ENCODE peak calls at places on chromosomes 3 and 15, in seven cellular contexts. F is tibial nerve, W is CD14-positive monocyte, O is activated T-cell treated with anti-CD3 and anti-CD28 coated beads for 1 hour, K is fibroblast of mammary gland, D is DMS153, R is left colon. S is an unnamed sample.

GRCh38 chr15:59274126-59274970 is 67.7 kb downstream of the LDHAL6B start:
- DNase-seq in F (no peak), W (no peak), O (no peak), K (peak), D (no peak), R (no peak), S (peak)

GRCh38 chr15:45180201-45180600 is 7.6 kb downstream of the SHF start:
- DNase-seq in F (no peak), W (no peak), O (no peak), K (no peak), D (no peak), R (no peak), S (no peak)

GRCh38 chr3:111534701-111535100 is 7.3 kb upstream of the CD96 start:
- DNase-seq in F (no peak), W (no peak), O (no peak), K (peak), D (no peak), R (no peak), S (no peak)

GRCh38 chr3:37935756-37936666 is 54.6 kb upstream of the VILL start:
- DNase-seq in F (no peak), W (no peak), O (no peak), K (peak), D (no peak), R (no peak), S (no peak)

GRCh38 chr3:78645628-78646310 is 1122.0 kb downstream of the ROBO1 start:
- DNase-seq in F (no peak), W (no peak), O (no peak), K (peak), D (peak), R (no peak), S (peak)

GRCh38 chr15:63250312-63250965 is 27.0 kb upstream of the APH1B start:
- DNase-seq in F (no peak), W (no peak), O (no peak), K (peak), D (no peak), R (no peak), S (no peak)

GRCh38 chr3:19543212-19543841 is 390.7 kb downstream of the EFHB start:
- DNase-seq in F (no peak), W (no peak), O (no peak), K (no peak), D (no peak), R (no peak), S (peak)

GRCh38 chr3:156211583-156211982 is 91.2 kb downstream of the KCNAB1 start:
- DNase-seq in F (no peak), W (no peak), O (no peak), K (peak), D (no peak), R (no peak), S (no peak)

GRCh38 chr3:43906847-43907507 is 216.2 kb downstream of the ABHD5 start:
- DNase-seq in F (no peak), W (no peak), O (no peak), K (no peak), D (no peak), R (no peak), S (no peak)

GRCh38 chr3:106566277-106566676 is 697.5 kb upstream of the CBLB start:
- DNase-seq in F (no peak), W (no peak), O (no peak), K (no peak), D (no peak), R (no peak), S (peak)

GRCh38 chr3:33218072-33218445 is 551 bp downstream of the SUSD5 start:
- DNase-seq in F (no peak), W (no peak), O (no peak), K (no peak), D (no peak), R (no peak), S (no peak)

GRCh38 chr15:55457401-55458022 is 49.2 kb downstream of the PIERCE2 start:
- DNase-seq in F (no peak), W (no peak), O (no peak), K (no peak), D (peak), R (no peak), S (no peak)

GRCh38 chr3:21783834-21784233 is 32.8 kb upstream of the ZNF385D start:
- DNase-seq in F (no peak), W (no peak), O (no peak), K (no peak), D (no peak), R (no peak), S (no peak)

GRCh38 chr3:86239956-86240355 is 751.0 kb downstream of the VGLL3 start:
- DNase-seq in F (no peak), W (no peak), O (no peak), K (no peak), D (no peak), R (no peak), S (no peak)

GRCh38 chr15:25171111-25171811 is 216.5 kb downstream of the SNRPN start:
- DNase-seq in F (no peak), W (peak), O (no peak), K (no peak), D (no peak), R (no peak), S (peak)

GRCh38 chr3:88005066-88005465 is 53.7 kb downstream of the CGGBP1 start:
- DNase-seq in F (no peak), W (no peak), O (no peak), K (peak), D (no peak), R (no peak), S (peak)

GRCh38 chr3:147915057-147915456 is 505.9 kb downstream of the ZIC1 start:
- DNase-seq in F (no peak), W (no peak), O (no peak), K (peak), D (no peak), R (no peak), S (no peak)

GRCh38 chr3:52194541-52195296 is 3.2 kb upstream of the ALAS1 start:
- DNase-seq in F (no peak), W (no peak), O (no peak), K (no peak), D (no peak), R (peak), S (no peak)

GRCh38 chr3:116443096-116443793 is 2.0 kb downstream of the LSAMP start:
- DNase-seq in F (no peak), W (no peak), O (no peak), K (peak), D (no peak), R (no peak), S (no peak)

S was measured in GM13976.